ENCODE peak calls at places on chromosomes 13 and 19, in six cellular contexts. F is BE2C, J is adrenal gland, H is PC-9, C is fibroblast of lung, R is stomach. T is an unnamed sample.
A peak's percentile ranks its signal among the peaks of the same experiment; 100 is the strongest.

GRCh38 chr19:40090256-40091204 is at the start of gene ZNF780A:
- DNase-seq in R (peak; percentile 76), F (peak; percentile 81), H (peak; percentile 67), J (peak; percentile 81), C (peak; percentile 72), T (peak; percentile 16)

GRCh38 chr13:106619688-106620555 is 52.0 kb upstream of the ARGLU1 start:
- DNase-seq in J (peak; percentile 67), H (no peak), C (peak; percentile 61), F (peak; percentile 47), R (no peak), T (peak; percentile 23)

GRCh38 chr13:74452176-74452575 is 318.0 kb upstream of the KLF12 start:
- DNase-seq in F (no peak), R (no peak), H (no peak), J (peak; percentile 21), C (peak; percentile 17), T (no peak)

GRCh38 chr19:50321831-50322230 is 7.3 kb downstream of the KCNC3 start:
- DNase-seq in C (no peak), R (no peak), F (no peak), J (no peak), H (no peak), T (no peak)

GRCh38 chr19:43525836-43526771 is 897 bp downstream of the ETHE1 start:
- DNase-seq in J (peak; percentile 53), R (peak; percentile 38), F (no peak), H (no peak), C (no peak), T (no peak)

GRCh38 chr13:79516590-79516989 is 35.6 kb downstream of the NDFIP2 start:
- DNase-seq in F (no peak), C (no peak), R (peak; percentile 49), J (no peak), H (no peak), T (no peak)

GRCh38 chr19:44812142-44812718 is 3.3 kb downstream of the BCAM start:
- DNase-seq in C (no peak), F (no peak), H (no peak), R (no peak), J (no peak), T (no peak)

GRCh38 chr13:26557051-26557392 is 461 bp upstream of the WASF3 start:
- DNase-seq in C (no peak), R (no peak), J (no peak), H (no peak), F (no peak), T (no peak)

GRCh38 chr19:3986260-3987041 is 1.2 kb upstream of the EEF2 start:
- DNase-seq in J (no peak), R (peak; percentile 57), H (peak; percentile 70), C (peak; percentile 68), F (peak; percentile 75), T (no peak)

GRCh38 chr19:4575978-4576933 is 16.8 kb upstream of the SEMA6B start:
- DNase-seq in R (peak; percentile 74), J (peak; percentile 73), F (peak; percentile 84), C (peak; percentile 29), H (no peak), T (no peak)

GRCh38 chr19:3108775-3109174 is 14.6 kb downstream of the GNA11 start:
- DNase-seq in F (peak; percentile 80), C (peak; percentile 39), H (no peak), R (peak; percentile 69), J (peak; percentile 72), T (no peak)

GRCh38 chr19:3503036-3503572 is 2.6 kb upstream of the DOHH start:
- DNase-seq in H (no peak), R (no peak), J (peak; percentile 90), F (no peak), C (peak; percentile 45), T (no peak)

GRCh38 chr13:41327994-41328778 is 17.1 kb downstream of the NAA16 start:
- DNase-seq in F (no peak), H (no peak), R (no peak), J (no peak), C (no peak), T (no peak)

GRCh38 chr13:22175815-22176214 is 504.9 kb downstream of the FGF9 start:
- DNase-seq in J (no peak), C (no peak), R (no peak), H (no peak), F (no peak), T (no peak)
- TF ChIP-seq CTCF in J (no peak), C (no peak), R (no peak), H (no peak), F (no peak), T (no peak)

DNA sequence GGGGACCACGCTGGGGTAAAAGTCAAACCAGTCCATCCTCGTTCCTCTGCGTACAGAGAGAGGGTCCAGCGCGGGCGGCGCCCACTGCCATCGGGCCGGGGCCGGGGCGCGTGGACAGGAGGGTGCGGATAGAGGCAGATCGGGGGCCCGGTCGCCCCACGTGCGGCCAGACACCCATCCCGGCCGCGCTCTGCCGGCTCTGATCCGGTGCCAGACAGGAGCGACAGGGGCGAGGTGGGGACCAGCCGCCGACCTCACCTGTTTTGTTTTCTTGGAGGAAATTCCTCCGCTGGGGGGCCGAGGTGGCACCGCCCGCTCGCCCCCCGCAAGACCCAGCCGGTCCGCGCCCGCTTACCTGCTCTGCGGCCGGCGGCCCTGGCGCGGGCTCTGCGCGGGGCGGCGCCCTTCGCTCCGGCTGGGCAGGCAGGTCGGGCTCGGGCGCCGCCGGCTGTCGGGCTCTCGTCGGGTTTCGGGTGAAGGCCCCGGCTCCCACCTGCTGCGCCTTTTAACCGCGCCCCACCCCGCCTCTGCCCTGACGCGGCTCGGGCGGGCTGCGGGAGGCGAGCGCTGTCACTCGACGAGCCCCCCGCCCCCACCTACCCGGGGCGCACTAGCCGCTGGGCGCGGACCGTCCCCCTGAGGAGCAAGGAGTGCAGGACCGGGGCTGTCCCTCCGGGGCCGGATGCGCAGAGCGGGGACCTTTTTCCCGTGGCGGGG is at the start of gene GJB6:
- DNase-seq in J (no peak), C (no peak), F (no peak), R (peak; percentile 31), H (no peak), T (no peak)
- H3K4me3 ChIP-seq in J (no peak within 1 kb of the TSS), C (no peak within 1 kb of the TSS), F (no peak within 1 kb of the TSS), R (peak within 1 kb of the TSS; percentile 34), H (no peak within 1 kb of the TSS), T (no peak within 1 kb of the TSS)

GRCh38 chr13:73261739-73262216 is 203.0 kb downstream of the KLF5 start:
- DNase-seq in H (peak; percentile 38), J (no peak), R (no peak), C (no peak), F (peak; percentile 12), T (no peak)
- TF ChIP-seq CTCF in H (no peak), J (no peak), R (no peak), C (no peak), F (no peak), T (no peak)

GRCh38 chr19:55287361-55288079 is 3.7 kb downstream of the BRSK1 start:
- DNase-seq in H (no peak), R (no peak), F (no peak), J (no peak), C (no peak), T (no peak)

GRCh38 chr19:55284405-55285058 is 735 bp downstream of the BRSK1 start:
- DNase-seq in F (no peak), H (no peak), C (no peak), R (no peak), J (no peak), T (no peak)

GRCh38 chr19:55283548-55284393 is at the start of gene BRSK1:
- DNase-seq in H (no peak), F (peak; percentile 85), J (peak; percentile 51), R (peak; percentile 35), C (peak; percentile 62), T (no peak)

GRCh38 chr19:55285225-55285890 is 1.6 kb downstream of the BRSK1 start:
- DNase-seq in H (no peak), J (no peak), C (peak; percentile 9), R (no peak), F (no peak), T (no peak)

GRCh38 chr19:55289117-55289796 is 5.5 kb downstream of the BRSK1 start:
- DNase-seq in C (no peak), J (no peak), H (no peak), R (no peak), F (no peak), T (no peak)
- H3K4me3 ChIP-seq in C (no peak overlapping the region), J (no peak overlapping the region), H (no peak overlapping the region), R (no peak overlapping the region), F (no peak overlapping the region), T (no peak overlapping the region)

GRCh38 chr13:69324109-69324886 is 783.3 kb upstream of the ATXN8OS start:
- DNase-seq in F (no peak), H (no peak), R (no peak), C (peak; percentile 28), J (no peak), T (peak; percentile 15)
- TF ChIP-seq CTCF in F (peak; percentile 41), H (peak; percentile 54), R (peak; percentile 16), C (no peak), J (no peak), T (peak; percentile 18)

GRCh38 chr19:2056810-2057192 is 5.8 kb upstream of the MKNK2 start:
- DNase-seq in C (no peak), H (no peak), R (no peak), J (no peak), F (no peak), T (no peak)

GRCh38 chr19:2053601-2054389 is 2.8 kb upstream of the MKNK2 start:
- DNase-seq in R (peak; percentile 88), H (no peak), C (no peak), J (peak; percentile 76), F (peak; percentile 19), T (no peak)

GRCh38 chr19:2057484-2058469 is 6.7 kb upstream of the MKNK2 start:
- DNase-seq in J (peak; percentile 33), C (no peak), R (no peak), H (no peak), F (no peak), T (no peak)

GRCh38 chr19:2054763-2055162 is 3.7 kb upstream of the MKNK2 start:
- DNase-seq in J (no peak), H (no peak), F (no peak), R (no peak), C (no peak), T (no peak)

DNA sequence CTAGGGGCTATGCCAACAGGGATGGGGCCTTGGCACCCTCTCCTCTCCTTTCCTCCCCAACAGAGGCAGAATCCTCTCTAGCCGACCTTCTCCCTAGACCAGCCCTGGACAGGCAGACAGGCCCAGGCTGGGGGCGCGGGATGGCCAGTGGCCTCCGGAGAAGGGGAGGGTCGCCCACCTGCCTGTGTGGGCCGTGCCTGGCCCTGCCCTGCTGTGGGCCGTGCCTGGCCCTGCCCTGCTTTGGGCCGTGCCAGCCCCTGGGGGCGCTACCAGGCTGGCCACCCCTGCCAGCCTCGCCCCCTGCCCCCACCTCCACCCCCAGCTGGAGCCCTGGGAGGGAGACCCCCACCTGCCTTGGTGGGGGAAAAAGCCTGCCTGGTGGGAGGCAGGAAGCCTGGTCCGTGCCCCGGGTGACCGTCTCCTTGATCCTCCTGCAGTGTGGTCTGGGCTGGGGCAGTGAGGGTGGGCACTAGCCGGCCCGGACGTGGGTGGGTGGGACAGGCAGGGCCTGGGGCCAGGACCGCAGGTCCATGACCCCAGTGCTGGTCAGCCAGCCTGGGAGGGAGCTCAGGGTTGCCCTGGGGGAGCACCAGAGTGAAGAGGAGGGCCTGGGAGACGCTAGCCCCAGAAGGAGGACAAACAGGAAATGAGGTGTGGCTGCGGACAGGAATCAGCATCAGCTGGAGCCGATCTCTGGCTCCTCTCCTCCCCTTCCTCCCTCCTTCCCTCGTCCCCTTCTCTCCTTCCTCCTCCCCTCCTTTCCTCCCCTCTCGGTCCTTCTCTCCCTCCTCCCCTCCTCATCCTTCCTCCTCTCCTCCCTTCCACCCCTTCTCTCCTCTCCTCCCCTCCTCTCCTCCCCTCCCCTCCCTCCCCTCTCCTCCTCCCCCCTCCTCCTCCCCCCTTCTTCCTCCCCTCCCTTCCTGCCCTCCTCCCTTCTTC is 5.1 kb upstream of the MKNK2 start:
- DNase-seq in C (peak; percentile 74), J (no peak), F (no peak), R (no peak), H (no peak), T (no peak)
- H3K4me3 ChIP-seq in C (no peak overlapping the region), J (no peak overlapping the region), F (no peak overlapping the region), R (peak overlapping the region; percentile 39), H (no peak overlapping the region), T (no peak overlapping the region)